ENCODE peak calls at places on chromosome 7, in four cellular contexts. One of them, this sample, is unnamed.

GRCh38 chr7:81871606-81872265 is 101.9 kb upstream of the HGF start:
- DNase-seq in WTC11: no peak
- DNase-seq in CD8-positive, alpha-beta T cell: no peak
- DNase-seq in AG04449: no peak
- DNase-seq in this sample: no peak

GRCh38 chr7:124429923-124430322 is 335.7 kb downstream of the GPR37 start:
- DNase-seq in WTC11: no peak
- DNase-seq in CD8-positive, alpha-beta T cell: no peak
- DNase-seq in AG04449: no peak
- DNase-seq in this sample: no peak

GRCh38 chr7:41698726-41699125 is 4.2 kb downstream of the INHBA start:
- DNase-seq in WTC11: no peak
- DNase-seq in CD8-positive, alpha-beta T cell: no peak
- DNase-seq in AG04449: no peak
- DNase-seq in this sample: no peak

GRCh38 chr7:151007469-151007898 is 16.7 kb downstream of the NOS3 start:
- DNase-seq in WTC11: no peak
- DNase-seq in CD8-positive, alpha-beta T cell: no peak
- DNase-seq in AG04449: no peak
- DNase-seq in this sample: no peak

GRCh38 chr7:69260023-69260422 is 338.3 kb upstream of the AUTS2 start:
- DNase-seq in WTC11: no peak
- DNase-seq in CD8-positive, alpha-beta T cell: no peak
- DNase-seq in AG04449: no peak
- DNase-seq in this sample: no peak

GRCh38 chr7:416761-417624 is 102.7 kb downstream of the PDGFA start:
- DNase-seq in WTC11: no peak
- DNase-seq in CD8-positive, alpha-beta T cell: no peak
- DNase-seq in AG04449: no peak
- DNase-seq in this sample: no peak

GRCh38 chr7:131557521-131558385 is 1.3 kb upstream of the PODXL start:
- DNase-seq in WTC11: peak; percentile 87
- DNase-seq in CD8-positive, alpha-beta T cell: no peak
- DNase-seq in AG04449: no peak
- DNase-seq in this sample: no peak

GRCh38 chr7:119472398-119473038 is 800.5 kb upstream of the KCND2 start:
- DNase-seq in WTC11: peak; percentile 23
- DNase-seq in CD8-positive, alpha-beta T cell: no peak
- DNase-seq in AG04449: no peak
- DNase-seq in this sample: no peak

GRCh38 chr7:142583424-142583823 is 165.8 kb upstream of the PRSS1 start:
- DNase-seq in WTC11: no peak
- DNase-seq in CD8-positive, alpha-beta T cell: no peak
- DNase-seq in AG04449: peak; percentile 51
- DNase-seq in this sample: peak; percentile 39

GRCh38 chr7:21077602-21078001 is 290.9 kb upstream of the SP8 start:
- DNase-seq in WTC11: no peak
- DNase-seq in CD8-positive, alpha-beta T cell: no peak
- DNase-seq in AG04449: no peak
- DNase-seq in this sample: no peak

GRCh38 chr7:121561717-121562116 is 165.6 kb upstream of the FAM3C start:
- DNase-seq in WTC11: no peak
- DNase-seq in CD8-positive, alpha-beta T cell: no peak
- DNase-seq in AG04449: no peak
- DNase-seq in this sample: no peak

GRCh38 chr7:66697451-66698438 is 42.8 kb upstream of the RABGEF1 start:
- DNase-seq in WTC11: no peak
- DNase-seq in CD8-positive, alpha-beta T cell: no peak
- DNase-seq in AG04449: no peak
- DNase-seq in this sample: no peak

GRCh38 chr7:73885975-73886798 is 25.2 kb downstream of the TMEM270 start:
- DNase-seq in WTC11: no peak
- DNase-seq in CD8-positive, alpha-beta T cell: no peak
- DNase-seq in AG04449: no peak
- DNase-seq in this sample: peak; percentile 69

GRCh38 chr7:20365486-20365885 is 34.8 kb downstream of the ITGB8 start:
- DNase-seq in WTC11: no peak
- DNase-seq in CD8-positive, alpha-beta T cell: no peak
- DNase-seq in AG04449: no peak
- DNase-seq in this sample: no peak

GRCh38 chr7:100191775-100192174 is 14.1 kb downstream of the STAG3 start:
- DNase-seq in WTC11: no peak
- DNase-seq in CD8-positive, alpha-beta T cell: no peak
- DNase-seq in AG04449: peak; percentile 52
- DNase-seq in this sample: no peak

GRCh38 chr7:119132439-119132838 is 907.9 kb downstream of the ANKRD7 start:
- DNase-seq in WTC11: no peak
- DNase-seq in CD8-positive, alpha-beta T cell: no peak
- DNase-seq in AG04449: no peak
- DNase-seq in this sample: no peak

GRCh38 chr7:28921822-28922221 is 36.3 kb downstream of the TRIL start:
- DNase-seq in WTC11: peak; percentile 34
- DNase-seq in CD8-positive, alpha-beta T cell: peak; percentile 5
- DNase-seq in AG04449: no peak
- DNase-seq in this sample: no peak

GRCh38 chr7:75649462-75649861 is 89.3 kb downstream of the HIP1 start:
- DNase-seq in WTC11: no peak
- DNase-seq in CD8-positive, alpha-beta T cell: no peak
- DNase-seq in AG04449: no peak
- DNase-seq in this sample: no peak

GRCh38 chr7:110922906-110923305 is 168.0 kb upstream of the LRRN3 start:
- DNase-seq in WTC11: no peak
- DNase-seq in CD8-positive, alpha-beta T cell: no peak
- DNase-seq in AG04449: peak; percentile 4
- DNase-seq in this sample: no peak

GRCh38 chr7:109532262-109532992 is 962.8 kb downstream of the DNAJB9 start:
- DNase-seq in WTC11: no peak
- DNase-seq in CD8-positive, alpha-beta T cell: no peak
- DNase-seq in AG04449: no peak
- DNase-seq in this sample: no peak

GRCh38 chr7:81852701-81853100 is 82.9 kb upstream of the HGF start:
- DNase-seq in WTC11: no peak
- DNase-seq in CD8-positive, alpha-beta T cell: no peak
- DNase-seq in AG04449: no peak
- DNase-seq in this sample: no peak

GRCh38 chr7:135253851-135254815 is 20.5 kb downstream of the STRA8 start:
- DNase-seq in WTC11: no peak
- DNase-seq in CD8-positive, alpha-beta T cell: no peak
- DNase-seq in AG04449: peak; percentile 5
- DNase-seq in this sample: no peak

GRCh38 chr7:80841566-80842478 is 77.0 kb downstream of the SEMA3C start:
- DNase-seq in WTC11: no peak
- DNase-seq in CD8-positive, alpha-beta T cell: no peak
- DNase-seq in AG04449: no peak
- DNase-seq in this sample: no peak

DNA sequence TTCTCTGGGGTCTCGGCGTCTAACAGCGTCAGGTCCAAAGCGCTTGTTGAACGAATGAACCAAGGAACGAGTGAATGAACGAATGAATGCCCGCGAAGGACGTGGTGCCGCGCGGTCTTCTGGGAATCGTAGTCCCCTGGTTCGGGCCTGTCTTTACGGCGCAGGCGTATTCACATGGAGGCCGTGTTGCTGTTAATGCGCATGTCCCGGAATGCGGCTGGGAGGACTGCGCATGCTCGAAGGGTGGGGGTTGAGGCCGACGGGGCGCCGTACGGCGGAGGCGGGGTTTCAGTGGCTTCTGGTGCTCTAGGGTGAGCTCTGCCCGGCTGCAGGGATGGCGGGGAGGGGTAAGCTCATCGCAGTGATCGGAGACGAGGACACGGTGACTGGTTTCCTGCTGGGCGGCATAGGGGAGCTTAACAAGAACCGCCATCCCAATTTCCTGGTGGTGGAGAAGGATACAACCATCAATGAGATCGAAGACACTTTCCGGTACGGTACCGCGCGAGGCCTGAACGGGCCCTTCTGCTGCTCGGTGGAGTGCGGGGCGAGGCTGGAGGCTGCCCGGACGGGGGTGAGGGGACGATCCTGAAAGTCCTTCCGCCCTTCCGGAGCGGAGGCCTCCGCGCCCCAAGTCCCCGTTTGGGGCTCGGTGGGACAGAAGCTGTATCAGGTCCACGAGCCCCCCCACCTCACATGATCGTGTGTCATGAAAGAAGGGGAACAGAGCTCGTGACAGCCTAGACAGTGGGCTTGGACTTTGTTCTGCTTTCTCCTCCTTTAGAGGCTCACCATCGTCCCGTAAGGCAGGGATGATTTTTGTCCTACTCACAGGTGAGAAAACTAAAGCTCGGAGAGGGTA is at the start of gene ATP6V1F:
- DNase-seq in WTC11: peak; percentile 99
- DNase-seq in CD8-positive, alpha-beta T cell: peak; percentile 100
- DNase-seq in AG04449: peak; percentile 71
- DNase-seq in this sample: peak; percentile 94
- TF ChIP-seq CTCF in WTC11: no peak
- TF ChIP-seq CTCF in CD8-positive, alpha-beta T cell: no peak
- TF ChIP-seq CTCF in AG04449: no peak
- TF ChIP-seq CTCF in this sample: no peak

GRCh38 chr7:30164567-30164966 is 29.8 kb downstream of the MTURN start:
- DNase-seq in WTC11: no peak
- DNase-seq in CD8-positive, alpha-beta T cell: no peak
- DNase-seq in AG04449: no peak
- DNase-seq in this sample: no peak
- TF ChIP-seq CTCF in WTC11: no peak
- TF ChIP-seq CTCF in CD8-positive, alpha-beta T cell: peak; percentile 15
- TF ChIP-seq CTCF in AG04449: peak; percentile 47
- TF ChIP-seq CTCF in this sample: no peak

GRCh38 chr7:72334066-72334465 is 78.1 kb downstream of the CALN1 start:
- DNase-seq in WTC11: no peak
- DNase-seq in CD8-positive, alpha-beta T cell: no peak
- DNase-seq in AG04449: no peak
- DNase-seq in this sample: no peak
- TF ChIP-seq CTCF in WTC11: peak; percentile 48
- TF ChIP-seq CTCF in CD8-positive, alpha-beta T cell: no peak
- TF ChIP-seq CTCF in AG04449: no peak
- TF ChIP-seq CTCF in this sample: no peak

DNA sequence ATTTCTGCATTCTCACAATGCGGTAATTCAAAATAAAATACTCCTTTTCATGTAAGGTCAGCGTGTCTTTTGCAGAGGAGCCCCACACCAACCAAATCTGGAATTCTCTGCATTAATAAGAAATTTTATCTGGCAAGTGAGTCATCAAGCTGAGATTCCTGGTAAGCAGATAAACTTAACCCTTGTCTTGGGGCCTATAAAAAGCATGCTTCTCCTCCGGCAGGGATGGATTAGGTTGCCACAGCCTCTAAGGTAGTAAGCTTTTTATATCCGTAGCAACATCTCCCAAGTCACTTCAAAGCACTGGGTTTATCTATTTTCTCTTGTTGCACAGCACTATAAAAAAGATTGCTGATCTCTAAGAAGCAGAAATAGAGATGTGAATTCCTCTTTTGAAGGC is 202.7 kb upstream of the NOBOX start:
- DNase-seq in WTC11: no peak
- DNase-seq in CD8-positive, alpha-beta T cell: no peak
- DNase-seq in AG04449: no peak
- DNase-seq in this sample: no peak
- TF ChIP-seq CTCF in WTC11: no peak
- TF ChIP-seq CTCF in CD8-positive, alpha-beta T cell: no peak
- TF ChIP-seq CTCF in AG04449: no peak
- TF ChIP-seq CTCF in this sample: no peak

DNA sequence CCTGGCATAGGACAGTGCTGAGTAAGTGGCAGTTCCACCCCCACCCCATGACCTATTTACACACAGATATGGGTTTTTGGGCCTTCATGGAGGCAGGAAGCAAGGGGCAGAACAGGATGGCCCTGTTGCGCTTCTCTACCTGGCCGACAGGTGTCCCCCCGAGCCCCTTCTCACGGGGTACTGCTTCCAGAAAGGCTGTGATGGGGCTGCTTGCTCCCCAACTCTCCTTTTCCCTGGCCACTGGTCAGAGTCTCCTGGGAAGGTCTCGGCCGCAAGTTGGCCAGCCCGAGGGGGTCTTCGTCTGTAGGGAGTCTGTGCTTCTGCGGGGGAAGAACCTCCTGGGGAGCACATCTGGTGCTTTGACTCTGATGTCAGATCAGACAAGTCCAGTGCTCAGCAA is 139.8 kb upstream of the TNS3 start:
- DNase-seq in WTC11: peak; percentile 67
- DNase-seq in CD8-positive, alpha-beta T cell: no peak
- DNase-seq in AG04449: no peak
- DNase-seq in this sample: no peak
- TF ChIP-seq CTCF in WTC11: peak; percentile 65
- TF ChIP-seq CTCF in CD8-positive, alpha-beta T cell: no peak
- TF ChIP-seq CTCF in AG04449: no peak
- TF ChIP-seq CTCF in this sample: no peak

DNA sequence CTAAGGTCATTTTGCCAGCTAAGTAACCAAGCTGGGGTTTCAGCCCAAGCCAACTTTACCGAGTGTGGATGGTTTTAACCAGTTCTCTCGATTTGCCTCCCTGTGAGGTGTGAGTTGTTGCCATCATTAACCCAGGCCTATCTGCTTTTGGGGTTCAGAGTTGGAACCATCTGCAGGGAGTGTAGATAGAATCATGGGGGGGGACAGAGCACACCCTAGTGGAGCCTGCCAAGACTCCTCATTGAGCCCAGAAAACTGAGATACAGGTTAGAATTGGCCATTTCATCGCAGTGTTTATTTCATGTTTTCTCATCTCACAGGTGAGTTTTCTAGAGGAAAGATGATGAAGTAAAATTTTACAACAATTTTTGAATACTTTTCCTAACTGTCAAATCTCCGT is 133.6 kb downstream of the SDK1 start:
- DNase-seq in WTC11: no peak
- DNase-seq in CD8-positive, alpha-beta T cell: no peak
- DNase-seq in AG04449: no peak
- DNase-seq in this sample: no peak
- TF ChIP-seq CTCF in WTC11: no peak
- TF ChIP-seq CTCF in CD8-positive, alpha-beta T cell: no peak
- TF ChIP-seq CTCF in AG04449: no peak
- TF ChIP-seq CTCF in this sample: no peak

GRCh38 chr7:1549357-1550004 is 6.5 kb downstream of the TMEM184A start:
- DNase-seq in WTC11: no peak
- DNase-seq in CD8-positive, alpha-beta T cell: no peak
- DNase-seq in AG04449: no peak
- DNase-seq in this sample: no peak

GRCh38 chr7:1547777-1548437 is 8.1 kb downstream of the TMEM184A start:
- DNase-seq in WTC11: no peak
- DNase-seq in CD8-positive, alpha-beta T cell: no peak
- DNase-seq in AG04449: no peak
- DNase-seq in this sample: no peak

GRCh38 chr7:1546909-1547776 is 8.9 kb downstream of the TMEM184A start:
- DNase-seq in WTC11: no peak
- DNase-seq in CD8-positive, alpha-beta T cell: no peak
- DNase-seq in AG04449: no peak
- DNase-seq in this sample: no peak

GRCh38 chr7:1548944-1549343 is 7.1 kb downstream of the TMEM184A start:
- DNase-seq in WTC11: no peak
- DNase-seq in CD8-positive, alpha-beta T cell: no peak
- DNase-seq in AG04449: no peak
- DNase-seq in this sample: no peak

GRCh38 chr7:1548438-1548831 is 7.6 kb downstream of the TMEM184A start:
- DNase-seq in WTC11: no peak
- DNase-seq in CD8-positive, alpha-beta T cell: no peak
- DNase-seq in AG04449: no peak
- DNase-seq in this sample: no peak
- TF ChIP-seq CTCF in WTC11: no peak
- TF ChIP-seq CTCF in CD8-positive, alpha-beta T cell: no peak
- TF ChIP-seq CTCF in AG04449: peak; percentile 8
- TF ChIP-seq CTCF in this sample: no peak

This sample was measured in mesothelial cell of epicardium.